ENCODE peak calls at places on chromosomes 6 and 20, in five cellular contexts. I is occipital lobe, T is NCI-H2171 treated with DMSO at 0.1 percent for 48 hours, V is LoVo, J is HT1080. L is an unnamed sample.

GRCh38 chr6:30810813-30811329 is 66.5 kb upstream of the IER3 start:
- DNase-seq in I (no peak), T (no peak), V (peak), J (no peak), L (no peak)

GRCh38 chr20:47713941-47714450 is 71.3 kb downstream of the SULF2 start:
- DNase-seq in I (no peak), T (no peak), V (no peak), J (no peak), L (no peak)

GRCh38 chr6:35611235-35611634 is 77.5 kb downstream of the FKBP5 start:
- DNase-seq in I (no peak), T (no peak), V (no peak), J (no peak), L (peak)

GRCh38 chr6:106300944-106301343 is 24.6 kb downstream of the ATG5 start:
- DNase-seq in I (no peak), T (peak), V (peak), J (peak), L (no peak)

GRCh38 chr6:4974962-4975361 is 28.9 kb downstream of the RPP40 start:
- DNase-seq in I (no peak), T (no peak), V (no peak), J (no peak), L (no peak)

GRCh38 chr6:129280719-129281118 is 397.8 kb downstream of the LAMA2 start:
- DNase-seq in I (no peak), T (no peak), V (no peak), J (no peak), L (no peak)

GRCh38 chr20:14189794-14190402 is 147.5 kb downstream of the FLRT3 start:
- DNase-seq in I (no peak), T (peak), V (peak), J (peak), L (no peak)

GRCh38 chr20:63327229-63327745 is 33.9 kb downstream of the CHRNA4 start:
- DNase-seq in I (no peak), T (no peak), V (no peak), J (no peak), L (no peak)

GRCh38 chr6:294656-295565 is 2.6 kb downstream of the DUSP22 start:
- DNase-seq in I (no peak), T (no peak), V (no peak), J (no peak), L (no peak)

GRCh38 chr6:145015739-145016558 is 719.4 kb downstream of the EPM2A start:
- DNase-seq in I (no peak), T (no peak), V (peak), J (peak), L (peak)

GRCh38 chr6:157535354-157536217 is 154.6 kb downstream of the ZDHHC14 start:
- DNase-seq in I (no peak), T (no peak), V (peak), J (peak), L (peak)

GRCh38 chr6:146700078-146700686 is 101.4 kb downstream of the ADGB start:
- DNase-seq in I (peak), T (peak), V (peak), J (peak), L (peak)

GRCh38 chr20:5864873-5865582 is 85.3 kb downstream of the TRMT6 start:
- DNase-seq in I (no peak), T (no peak), V (no peak), J (peak), L (peak)

GRCh38 chr6:133130863-133131262 is 110.3 kb upstream of the EYA4 start:
- DNase-seq in I (peak), T (no peak), V (peak), J (peak), L (peak)

GRCh38 chr6:39811835-39812345 is 19.7 kb downstream of the DAAM2 start:
- DNase-seq in I (no peak), T (no peak), V (no peak), J (no peak), L (no peak)

GRCh38 chr6:56540950-56541600 is 101.6 kb downstream of the DST start:
- DNase-seq in I (no peak), T (no peak), V (no peak), J (no peak), L (peak)

GRCh38 chr6:28580484-28580883 is 54.8 kb downstream of the GPX5 start:
- DNase-seq in I (no peak), T (peak), V (no peak), J (no peak), L (no peak)

GRCh38 chr6:7126759-7127158 is 19.0 kb downstream of the RREB1 start:
- DNase-seq in I (no peak), T (no peak), V (no peak), J (no peak), L (no peak)

L was measured in retinal pigment epithelial cell.